ENCODE peak calls at places on chromosomes 2 and 18, in five cellular contexts. C, V, G, S and Z are unnamed samples.

GRCh38 chr2:96868555-96869280 is 1.2 kb downstream of the SEMA4C start:
- DNase-seq in G (peak), C (peak), S (no peak), V (peak), Z (peak)

GRCh38 chr2:234203135-234203984 is 152.9 kb downstream of the SPP2 start:
- DNase-seq in S (no peak), C (no peak), V (peak), G (no peak), Z (peak)

GRCh38 chr2:97718051-97718882 is 4.9 kb downstream of the ZAP70 start:
- DNase-seq in V (no peak), S (no peak), C (no peak), G (no peak), Z (no peak)

GRCh38 chr2:150376627-150377335 is 110.7 kb downstream of the RND3 start:
- DNase-seq in V (peak), S (peak), G (no peak), C (no peak), Z (peak)

GRCh38 chr2:11377915-11378649 is 33.6 kb upstream of the ROCK2 start:
- DNase-seq in S (no peak), V (peak), G (no peak), C (no peak), Z (peak)

GRCh38 chr2:21836766-21837543 is 713.2 kb downstream of the TDRD15 start:
- DNase-seq in C (no peak), V (peak), G (no peak), S (no peak), Z (peak)

GRCh38 chr2:131590896-131591295 is 63.2 kb downstream of the CCDC74A start:
- DNase-seq in V (no peak), G (no peak), C (no peak), S (no peak), Z (no peak)

GRCh38 chr2:215460682-215461081 is 24.8 kb upstream of the FN1 start:
- DNase-seq in C (no peak), S (peak), V (peak), G (no peak), Z (peak)

GRCh38 chr18:74127483-74127750 is 20.2 kb downstream of the FBXO15 start:
- DNase-seq in C (no peak), G (no peak), S (no peak), V (no peak), Z (no peak)

GRCh38 chr18:32612651-32613050 is 142.0 kb upstream of the GAREM1 start:
- DNase-seq in G (no peak), S (no peak), C (no peak), V (no peak), Z (no peak)

GRCh38 chr2:226550801-226551200 is 248.8 kb downstream of the IRS1 start:
- DNase-seq in V (no peak), G (no peak), S (no peak), C (no peak), Z (no peak)

GRCh38 chr18:57984490-57985109 is 59.4 kb upstream of the NEDD4L start:
- DNase-seq in V (no peak), C (no peak), G (no peak), S (no peak), Z (no peak)

GRCh38 chr2:12816379-12817306 is 99.9 kb downstream of the TRIB2 start:
- DNase-seq in C (no peak), S (no peak), G (no peak), V (peak), Z (peak)

GRCh38 chr2:195051401-195051800 is 605.6 kb upstream of the SLC39A10 start:
- DNase-seq in S (no peak), V (no peak), G (no peak), C (no peak), Z (no peak)

GRCh38 chr2:54986266-54986665 is 64.0 kb downstream of the RTN4 start:
- DNase-seq in G (no peak), C (no peak), S (no peak), V (peak), Z (no peak)

GRCh38 chr2:192051533-192051932 is 143.2 kb downstream of the TMEFF2 start:
- DNase-seq in G (no peak), S (no peak), C (no peak), V (no peak), Z (no peak)

GRCh38 chr2:118185210-118186109 is 97.2 kb downstream of the INSIG2 start:
- DNase-seq in S (no peak), G (peak), C (peak), V (peak), Z (peak)

GRCh38 chr2:118186858-118187254 is 98.6 kb downstream of the INSIG2 start:
- DNase-seq in G (no peak), S (no peak), V (no peak), C (no peak), Z (no peak)

GRCh38 chr2:118190365-118190916 is 102.2 kb downstream of the INSIG2 start:
- DNase-seq in V (no peak), S (no peak), G (no peak), C (no peak), Z (no peak)

DNA sequence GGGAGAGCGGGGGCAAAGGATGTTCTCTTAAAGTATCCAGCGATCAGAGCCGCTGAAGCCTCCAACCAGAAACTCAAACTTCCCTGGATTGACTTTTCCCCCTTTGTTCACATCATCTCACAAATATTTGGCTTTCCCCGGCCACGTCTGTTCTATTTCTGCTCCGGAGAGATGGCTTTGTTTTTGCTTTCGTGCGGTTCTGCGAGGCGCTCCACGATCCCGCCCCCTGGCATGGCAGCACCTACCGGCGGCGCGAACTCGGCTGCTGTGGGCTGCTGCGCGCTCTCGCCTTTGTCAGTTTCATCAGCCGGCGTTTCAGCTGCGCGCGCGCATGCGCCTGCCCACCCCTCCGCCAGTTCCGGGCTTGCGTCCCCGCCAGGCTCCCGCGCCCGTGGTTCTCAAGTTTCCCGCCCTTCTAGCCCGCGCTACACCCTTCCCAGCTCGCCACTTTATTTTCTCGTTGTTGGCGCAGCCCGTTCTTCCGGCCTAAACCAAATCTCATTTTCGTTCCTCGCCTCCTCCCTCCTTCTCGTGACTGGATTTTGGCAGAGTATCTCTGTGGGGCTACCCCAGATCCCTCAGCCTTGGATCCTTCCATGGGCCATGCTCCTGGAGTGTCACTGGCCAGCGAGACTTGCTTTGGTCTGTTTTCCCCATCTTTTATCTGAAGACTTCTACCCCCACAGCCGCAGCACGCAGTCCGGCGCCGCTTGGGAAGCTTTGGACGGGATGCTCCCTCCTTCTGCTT is 98.0 kb downstream of the INSIG2 start:
- DNase-seq in G (peak), V (peak), C (peak), S (peak), Z (peak)
- H4K91ac ChIP-seq in G (peak), V (peak), C (no peak), S (peak), Z (peak)

GRCh38 chr2:176079285-176079830 is 4.4 kb downstream of the EVX2 start:
- DNase-seq in S (no peak), C (no peak), G (peak), V (no peak), Z (no peak)

GRCh38 chr2:176080540-176081355 is 3.0 kb downstream of the EVX2 start:
- DNase-seq in G (peak), S (peak), C (no peak), V (no peak), Z (no peak)

GRCh38 chr2:176079851-176080539 is 3.8 kb downstream of the EVX2 start:
- DNase-seq in S (peak), G (peak), C (no peak), V (peak), Z (no peak)

GRCh38 chr2:176076063-176076462 is 7.7 kb downstream of the EVX2 start:
- DNase-seq in C (no peak), V (no peak), S (no peak), G (no peak), Z (no peak)

GRCh38 chr2:176078440-176079284 is 5.1 kb downstream of the EVX2 start:
- DNase-seq in V (no peak), G (peak), C (no peak), S (no peak), Z (no peak)
- H3K4me3 ChIP-seq in V (no peak), G (peak), C (no peak), S (no peak), Z (peak)

GRCh38 chr18:12478269-12479057 is 70.7 kb downstream of the PRELID3A start:
- DNase-seq in S (no peak), V (no peak), G (no peak), C (no peak), Z (peak)
- H2BK5ac ChIP-seq in S (no peak), V (peak), G (peak), C (peak), Z (no peak)

DNA sequence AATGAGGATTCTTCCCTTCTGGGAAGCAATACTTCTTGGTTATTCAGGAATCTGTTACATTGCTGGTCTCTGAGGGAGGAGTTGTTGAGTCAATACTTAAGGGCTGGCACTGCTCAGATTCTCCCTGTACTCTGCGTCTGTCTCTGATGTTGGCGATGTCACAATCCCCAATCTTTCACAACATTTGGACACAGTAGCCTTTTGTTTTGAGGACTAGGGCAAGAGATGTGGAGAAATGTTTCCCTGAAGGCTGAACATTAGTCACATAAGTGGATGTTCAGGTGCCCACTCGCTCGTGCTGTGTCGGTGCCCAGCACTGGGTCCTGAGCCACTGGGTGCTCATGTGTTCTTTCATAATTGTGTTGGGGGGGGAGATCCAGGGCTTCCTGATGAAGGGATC is 55.0 kb downstream of the MAPK4 start:
- DNase-seq in S (peak), V (no peak), C (no peak), G (no peak), Z (no peak)
- H4K91ac ChIP-seq in S (no peak), V (no peak), C (no peak), G (no peak), Z (no peak)

GRCh38 chr2:44932079-44932478 is 9.4 kb upstream of the SIX3 start:
- DNase-seq in V (no peak), G (peak), S (no peak), C (no peak), Z (no peak)

GRCh38 chr2:44929680-44930273 is 11.7 kb upstream of the SIX3 start:
- DNase-seq in C (no peak), S (no peak), G (peak), V (no peak), Z (no peak)

GRCh38 chr2:44928660-44929471 is 12.6 kb upstream of the SIX3 start:
- DNase-seq in C (no peak), V (no peak), G (peak), S (no peak), Z (no peak)

GRCh38 chr2:44931177-44931795 is 10.2 kb upstream of the SIX3 start:
- DNase-seq in V (no peak), S (no peak), G (no peak), C (no peak), Z (no peak)

DNA sequence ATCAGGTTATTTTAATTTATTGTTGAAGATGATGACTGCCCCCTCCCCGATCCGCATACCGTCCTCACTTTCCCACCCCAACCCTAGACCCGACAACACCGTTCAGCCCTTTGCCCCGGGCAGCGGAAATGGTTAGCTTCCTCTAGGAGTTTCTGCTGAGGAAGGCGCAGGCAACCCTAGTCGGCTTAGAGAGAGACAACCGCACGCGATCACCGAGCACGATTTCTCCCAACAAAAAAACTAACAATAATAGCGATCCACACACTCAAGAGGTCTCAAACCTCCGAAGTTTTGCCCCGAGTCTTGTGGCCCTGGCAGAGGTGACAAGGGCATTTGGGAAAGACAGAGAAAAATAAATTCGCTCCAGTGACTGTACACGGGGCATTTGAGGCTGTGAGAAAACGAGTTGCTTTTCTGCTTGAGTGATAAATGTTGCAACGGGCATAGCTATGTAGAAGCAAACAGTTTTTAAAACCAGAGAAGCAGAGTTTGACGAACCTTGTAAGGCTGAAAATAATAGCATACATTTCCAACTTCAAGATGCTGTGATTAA is 11.2 kb upstream of the SIX3 start:
- DNase-seq in G (peak), S (no peak), V (no peak), C (no peak), Z (no peak)
- H3K4me3 ChIP-seq in G (peak), S (no peak), V (no peak), C (no peak), Z (no peak)

GRCh38 chr2:152763651-152764050 is 45.2 kb downstream of the ARL6IP6 start:
- DNase-seq in V (no peak), S (no peak), G (no peak), C (no peak), Z (no peak)

GRCh38 chr2:152759290-152760072 is 41.1 kb downstream of the ARL6IP6 start:
- DNase-seq in V (no peak), G (no peak), C (no peak), S (no peak), Z (no peak)

GRCh38 chr2:152762202-152762601 is 43.8 kb downstream of the ARL6IP6 start:
- DNase-seq in G (no peak), V (peak), C (peak), S (peak), Z (peak)

GRCh38 chr2:152766908-152767307 is 48.5 kb downstream of the ARL6IP6 start:
- DNase-seq in C (no peak), V (peak), G (no peak), S (no peak), Z (peak)

GRCh38 chr2:152761171-152761570 is 42.8 kb downstream of the ARL6IP6 start:
- DNase-seq in C (no peak), S (no peak), G (no peak), V (peak), Z (peak)
- H2BK5ac ChIP-seq in C (no peak), S (no peak), G (no peak), V (peak), Z (no peak)

GRCh38 chr2:105377871-105378270 is 21.0 kb downstream of the FHL2 start:
- DNase-seq in V (no peak), C (no peak), S (no peak), G (no peak), Z (no peak)
- H4K91ac ChIP-seq in V (peak), C (no peak), S (no peak), G (no peak), Z (no peak)

GRCh38 chr2:136770384-136770783 is 5.0 kb downstream of the THSD7B start:
- DNase-seq in S (no peak), G (no peak), V (no peak), C (no peak), Z (no peak)
- H3K4me3 ChIP-seq in S (no peak), G (no peak), V (no peak), C (no peak), Z (no peak)

DNA sequence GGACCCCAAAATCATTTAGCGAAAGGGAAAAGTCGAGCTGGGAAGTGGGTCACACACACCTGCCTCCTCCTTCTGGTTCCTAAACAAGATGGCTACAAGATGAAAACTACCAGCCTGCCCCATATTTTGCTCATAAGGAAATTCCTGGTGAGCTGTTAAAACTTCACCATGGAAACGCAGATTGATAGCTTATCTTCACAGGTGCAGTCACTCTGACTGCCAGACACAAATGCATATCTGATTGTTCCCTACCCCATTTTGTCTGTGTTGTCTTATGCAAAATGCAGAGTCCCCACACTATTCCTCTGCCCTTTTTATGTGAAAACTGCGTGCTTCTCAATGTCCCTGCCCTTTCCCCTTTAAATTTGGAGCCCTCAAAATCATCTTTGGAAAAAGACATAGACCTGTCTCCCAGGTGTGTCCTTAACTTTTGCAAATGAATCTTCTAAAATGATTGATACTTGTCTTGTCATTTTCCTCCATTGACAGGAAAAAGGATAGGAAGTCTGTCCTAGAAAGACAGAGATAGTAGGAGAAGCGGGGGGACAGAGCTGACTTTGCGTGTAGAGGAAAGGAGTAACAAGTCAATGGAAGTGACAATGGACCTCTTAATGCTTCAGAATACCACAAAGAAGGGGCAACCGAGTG is 38.9 kb upstream of the THOC1 start:
- DNase-seq in G (no peak), C (no peak), S (no peak), V (no peak), Z (no peak)
- H2BK5ac ChIP-seq in G (no peak), C (no peak), S (no peak), V (no peak), Z (no peak)